ENCODE peak calls at places on chromosomes 13 and 19, in seven cellular contexts. One of them, this sample, is unnamed. For H3K36me3, the result is how much of the 10 kb centered on the place peaks cover.

GRCh38 chr13:58919551-58919950 is 1244.2 kb downstream of the DIAPH3 start:
- DNase-seq in transverse colon: no peak
- DNase-seq in tibial nerve: no peak
- DNase-seq in Peyer's patch: no peak
- DNase-seq in heart left ventricle: no peak
- DNase-seq in esophagus squamous epithelium: no peak
- DNase-seq in breast epithelium: no peak
- DNase-seq in this sample: no peak

GRCh38 chr19:23758187-23759074 is at the start of gene ZNF681:
- DNase-seq in transverse colon: peak
- DNase-seq in tibial nerve: peak
- DNase-seq in Peyer's patch: peak
- DNase-seq in heart left ventricle: peak
- DNase-seq in esophagus squamous epithelium: peak
- DNase-seq in breast epithelium: peak
- DNase-seq in this sample: peak

GRCh38 chr19:52898101-52898500 is 666 bp upstream of the ZNF320 start:
- DNase-seq in transverse colon: no peak
- DNase-seq in tibial nerve: no peak
- DNase-seq in Peyer's patch: no peak
- DNase-seq in heart left ventricle: peak
- DNase-seq in esophagus squamous epithelium: no peak
- DNase-seq in breast epithelium: no peak
- DNase-seq in this sample: no peak

GRCh38 chr13:57624565-57625435 is 6.7 kb upstream of the PCDH17 start:
- DNase-seq in transverse colon: peak
- DNase-seq in tibial nerve: no peak
- DNase-seq in Peyer's patch: no peak
- DNase-seq in heart left ventricle: peak
- DNase-seq in esophagus squamous epithelium: no peak
- DNase-seq in breast epithelium: no peak
- DNase-seq in this sample: no peak

GRCh38 chr19:22263121-22263520 is 23.1 kb upstream of the ZNF729 start:
- DNase-seq in transverse colon: no peak
- DNase-seq in tibial nerve: no peak
- DNase-seq in Peyer's patch: no peak
- DNase-seq in heart left ventricle: no peak
- DNase-seq in esophagus squamous epithelium: no peak
- DNase-seq in breast epithelium: no peak
- DNase-seq in this sample: no peak

GRCh38 chr19:31118926-31119325 is 230.3 kb downstream of the TSHZ3 start:
- DNase-seq in transverse colon: no peak
- DNase-seq in tibial nerve: no peak
- DNase-seq in Peyer's patch: no peak
- DNase-seq in heart left ventricle: no peak
- DNase-seq in esophagus squamous epithelium: no peak
- DNase-seq in breast epithelium: no peak
- DNase-seq in this sample: no peak

GRCh38 chr13:114142640-114143490 is 10.4 kb upstream of the RASA3 start:
- DNase-seq in transverse colon: peak
- DNase-seq in tibial nerve: no peak
- DNase-seq in Peyer's patch: peak
- DNase-seq in heart left ventricle: peak
- DNase-seq in esophagus squamous epithelium: no peak
- DNase-seq in breast epithelium: no peak
- DNase-seq in this sample: peak

GRCh38 chr13:72104656-72105180 is 237.7 kb upstream of the DACH1 start:
- DNase-seq in transverse colon: no peak
- DNase-seq in tibial nerve: no peak
- DNase-seq in Peyer's patch: no peak
- DNase-seq in heart left ventricle: no peak
- DNase-seq in esophagus squamous epithelium: no peak
- DNase-seq in breast epithelium: no peak
- DNase-seq in this sample: no peak

GRCh38 chr13:52597676-52598075 is 44.6 kb upstream of the HNRNPA1L2 start:
- DNase-seq in transverse colon: no peak
- DNase-seq in tibial nerve: no peak
- DNase-seq in Peyer's patch: no peak
- DNase-seq in heart left ventricle: no peak
- DNase-seq in esophagus squamous epithelium: no peak
- DNase-seq in breast epithelium: no peak
- DNase-seq in this sample: no peak

GRCh38 chr19:12159773-12160414 is 3.0 kb upstream of the ZNF136 start:
- DNase-seq in transverse colon: no peak
- DNase-seq in tibial nerve: no peak
- DNase-seq in Peyer's patch: no peak
- DNase-seq in heart left ventricle: no peak
- DNase-seq in esophagus squamous epithelium: no peak
- DNase-seq in breast epithelium: no peak
- DNase-seq in this sample: no peak

GRCh38 chr19:50739841-50740426 is 16.8 kb downstream of the CLEC11A start:
- DNase-seq in transverse colon: no peak
- DNase-seq in tibial nerve: no peak
- DNase-seq in Peyer's patch: no peak
- DNase-seq in heart left ventricle: no peak
- DNase-seq in esophagus squamous epithelium: no peak
- DNase-seq in breast epithelium: no peak
- DNase-seq in this sample: no peak

GRCh38 chr19:4581381-4582111 is 22.1 kb upstream of the SEMA6B start:
- DNase-seq in transverse colon: no peak
- DNase-seq in tibial nerve: no peak
- DNase-seq in Peyer's patch: no peak
- DNase-seq in heart left ventricle: peak
- DNase-seq in esophagus squamous epithelium: no peak
- DNase-seq in breast epithelium: no peak
- DNase-seq in this sample: no peak

GRCh38 chr13:31947105-31947504 is 84.5 kb upstream of the FRY start:
- DNase-seq in transverse colon: no peak
- DNase-seq in tibial nerve: no peak
- DNase-seq in Peyer's patch: no peak
- DNase-seq in heart left ventricle: no peak
- DNase-seq in esophagus squamous epithelium: no peak
- DNase-seq in breast epithelium: no peak
- DNase-seq in this sample: no peak

GRCh38 chr19:798415-799075 is 1.3 kb downstream of the PTBP1 start:
- DNase-seq in transverse colon: peak
- DNase-seq in tibial nerve: no peak
- DNase-seq in Peyer's patch: peak
- DNase-seq in heart left ventricle: peak
- DNase-seq in esophagus squamous epithelium: no peak
- DNase-seq in breast epithelium: no peak
- DNase-seq in this sample: no peak

GRCh38 chr19:794989-795658 is 2.1 kb upstream of the PTBP1 start:
- DNase-seq in transverse colon: no peak
- DNase-seq in tibial nerve: no peak
- DNase-seq in Peyer's patch: no peak
- DNase-seq in heart left ventricle: peak
- DNase-seq in esophagus squamous epithelium: no peak
- DNase-seq in breast epithelium: no peak
- DNase-seq in this sample: no peak

GRCh38 chr19:797528-798414 is 519 bp downstream of the PTBP1 start:
- DNase-seq in transverse colon: peak
- DNase-seq in tibial nerve: peak
- DNase-seq in Peyer's patch: peak
- DNase-seq in heart left ventricle: peak
- DNase-seq in esophagus squamous epithelium: peak
- DNase-seq in breast epithelium: peak
- DNase-seq in this sample: peak

GRCh38 chr19:795691-796581 is 1.3 kb upstream of the PTBP1 start:
- DNase-seq in transverse colon: no peak
- DNase-seq in tibial nerve: no peak
- DNase-seq in Peyer's patch: no peak
- DNase-seq in heart left ventricle: peak
- DNase-seq in esophagus squamous epithelium: no peak
- DNase-seq in breast epithelium: no peak
- DNase-seq in this sample: no peak

DNA sequence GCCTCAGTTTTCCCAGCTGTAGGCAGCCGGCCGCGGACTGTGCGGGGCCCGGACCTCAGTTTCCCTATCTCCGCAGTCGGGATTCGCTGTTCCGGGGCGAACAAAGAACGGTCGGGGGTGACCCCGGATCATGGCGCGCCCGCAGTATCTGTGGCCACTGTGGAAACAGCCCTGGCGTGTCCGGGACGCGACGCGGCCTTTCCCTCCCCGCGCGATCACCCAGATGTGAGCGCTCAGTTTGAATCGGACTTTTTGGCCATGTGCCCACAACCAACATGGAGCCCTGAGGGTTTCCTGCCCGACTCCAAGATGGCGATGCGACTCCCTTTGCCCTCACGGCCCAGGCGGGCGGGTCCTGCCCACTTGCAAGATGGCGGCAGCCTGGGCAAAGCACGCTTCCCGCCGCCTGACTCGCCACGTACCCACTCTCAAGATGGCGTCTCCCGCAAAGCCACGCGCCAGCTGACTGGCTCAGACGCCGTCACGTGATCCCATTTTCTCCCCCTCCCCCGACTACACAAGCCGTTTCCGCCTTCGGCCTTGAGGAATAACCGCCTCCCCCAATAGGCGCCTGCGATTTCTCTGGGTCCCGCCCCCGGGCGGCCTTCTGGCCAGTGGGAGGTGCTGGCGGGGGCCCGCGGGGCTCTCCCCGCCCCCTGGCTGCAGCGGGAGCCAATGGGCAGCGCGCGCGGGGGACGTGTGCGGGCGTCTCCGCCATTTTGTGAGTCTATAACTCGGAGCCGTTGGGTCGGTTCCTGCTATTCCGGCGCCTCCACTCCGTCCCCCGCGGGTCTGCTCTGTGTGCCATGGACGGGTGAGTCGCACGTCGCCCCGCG is at the start of gene PTBP1:
- DNase-seq in transverse colon: peak
- DNase-seq in tibial nerve: peak
- DNase-seq in Peyer's patch: peak
- DNase-seq in heart left ventricle: peak
- DNase-seq in esophagus squamous epithelium: peak
- DNase-seq in breast epithelium: peak
- DNase-seq in this sample: peak
- TF ChIP-seq CTCF in transverse colon: no peak
- TF ChIP-seq CTCF in tibial nerve: no peak
- TF ChIP-seq CTCF in Peyer's patch: no peak
- TF ChIP-seq CTCF in heart left ventricle: no peak
- TF ChIP-seq CTCF in esophagus squamous epithelium: no peak
- TF ChIP-seq CTCF in breast epithelium: no peak
- TF ChIP-seq CTCF in this sample: peak

DNA sequence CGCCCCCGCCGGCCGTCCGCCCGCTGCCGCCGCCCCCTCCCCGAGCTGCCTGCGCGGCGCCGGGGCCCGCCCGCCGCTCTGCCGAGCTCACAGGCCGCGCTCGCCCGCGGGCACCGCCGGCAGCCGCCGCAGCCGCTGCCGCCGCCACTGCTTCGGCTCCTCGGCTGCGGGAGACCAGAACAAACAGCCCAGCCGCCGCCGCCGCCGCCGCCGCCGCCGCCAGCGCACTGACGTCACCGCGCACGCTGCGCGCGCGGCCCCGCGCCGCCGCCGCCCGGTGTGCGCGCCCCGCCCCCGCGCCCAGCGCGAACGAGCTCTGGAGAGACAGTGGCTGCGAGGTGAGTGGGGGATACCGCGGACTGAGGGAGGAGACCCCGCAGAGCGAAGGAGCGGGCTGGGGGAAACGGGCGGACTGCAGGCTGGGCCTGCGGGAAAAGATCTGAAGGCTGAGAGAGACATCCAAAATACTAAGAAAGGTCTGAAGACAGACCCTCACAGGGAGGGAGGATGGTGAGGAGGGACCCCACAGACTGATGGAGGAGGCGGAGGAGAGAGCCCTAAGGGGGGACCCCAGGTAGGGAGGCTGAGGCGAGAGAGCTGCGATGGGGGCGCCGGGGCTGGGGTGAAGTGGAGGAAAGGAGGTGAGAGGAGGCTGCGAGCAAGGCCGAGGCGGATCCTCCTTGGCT is at the start of gene BRD4:
- DNase-seq in transverse colon: peak
- DNase-seq in tibial nerve: peak
- DNase-seq in Peyer's patch: peak
- DNase-seq in heart left ventricle: peak
- DNase-seq in esophagus squamous epithelium: no peak
- DNase-seq in breast epithelium: peak
- DNase-seq in this sample: peak
- TF ChIP-seq POLR2A in transverse colon: no peak
- TF ChIP-seq POLR2A in tibial nerve: peak
- TF ChIP-seq POLR2A in Peyer's patch: no peak
- TF ChIP-seq POLR2A in heart left ventricle: no peak
- TF ChIP-seq POLR2A in esophagus squamous epithelium: peak
- TF ChIP-seq POLR2A in breast epithelium: no peak
- TF ChIP-seq POLR2A in this sample: no peak

GRCh38 chr13:102643656-102644055 is 46.9 kb downstream of the TPP2 start:
- DNase-seq in transverse colon: no peak
- DNase-seq in tibial nerve: no peak
- DNase-seq in Peyer's patch: no peak
- DNase-seq in heart left ventricle: no peak
- DNase-seq in esophagus squamous epithelium: no peak
- DNase-seq in breast epithelium: no peak
- DNase-seq in this sample: no peak

GRCh38 chr13:102642029-102642428 is 45.2 kb downstream of the TPP2 start:
- DNase-seq in transverse colon: no peak
- DNase-seq in tibial nerve: no peak
- DNase-seq in Peyer's patch: no peak
- DNase-seq in heart left ventricle: no peak
- DNase-seq in esophagus squamous epithelium: no peak
- DNase-seq in breast epithelium: no peak
- DNase-seq in this sample: no peak

GRCh38 chr13:102642475-102642874 is 45.7 kb downstream of the TPP2 start:
- DNase-seq in transverse colon: peak
- DNase-seq in tibial nerve: no peak
- DNase-seq in Peyer's patch: no peak
- DNase-seq in heart left ventricle: peak
- DNase-seq in esophagus squamous epithelium: no peak
- DNase-seq in breast epithelium: peak
- DNase-seq in this sample: peak

GRCh38 chr13:102638741-102639140 is 42.0 kb downstream of the TPP2 start:
- DNase-seq in transverse colon: no peak
- DNase-seq in tibial nerve: no peak
- DNase-seq in Peyer's patch: no peak
- DNase-seq in heart left ventricle: no peak
- DNase-seq in esophagus squamous epithelium: no peak
- DNase-seq in breast epithelium: no peak
- DNase-seq in this sample: no peak
- H3K36me3 ChIP-seq in transverse colon: under half
- H3K36me3 ChIP-seq in tibial nerve: half or more
- H3K36me3 ChIP-seq in Peyer's patch: half or more
- H3K36me3 ChIP-seq in heart left ventricle: half or more
- H3K36me3 ChIP-seq in esophagus squamous epithelium: under half
- H3K36me3 ChIP-seq in breast epithelium: under half
- H3K36me3 ChIP-seq in this sample: half or more

DNA sequence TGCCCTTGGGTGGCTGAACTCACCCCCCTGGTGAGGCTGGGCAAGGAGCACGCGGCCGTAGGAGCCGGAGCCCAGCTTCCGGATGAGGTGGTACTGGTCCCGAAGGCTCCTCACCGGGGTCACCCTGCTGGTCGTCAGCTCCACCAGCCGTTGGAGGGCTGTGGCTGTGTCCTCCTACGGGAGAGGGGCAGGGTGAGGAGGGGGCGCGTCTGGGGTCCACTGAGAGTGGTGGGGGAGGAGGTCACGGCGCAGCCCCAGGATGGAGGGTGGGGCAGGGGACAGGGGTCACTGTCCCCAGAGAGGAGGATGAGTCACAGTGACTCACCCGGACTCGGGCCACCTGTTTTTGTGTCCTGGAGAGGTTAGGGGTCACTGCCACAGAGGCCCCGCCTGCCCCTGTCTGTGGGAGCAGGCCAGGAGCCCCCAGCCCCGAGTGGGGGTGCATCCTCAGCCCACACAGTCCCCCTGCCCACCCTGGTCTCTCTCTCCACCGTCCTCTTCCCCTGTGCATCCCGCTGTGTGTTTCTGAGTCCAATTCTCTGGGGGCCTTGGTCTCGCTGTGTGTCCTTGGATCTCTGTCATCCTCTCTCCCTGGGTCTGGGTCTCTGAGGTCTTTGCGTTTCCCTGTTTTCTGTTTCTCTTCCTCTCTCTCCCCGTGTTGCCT is 435 bp downstream of the SBK3 start:
- DNase-seq in transverse colon: no peak
- DNase-seq in tibial nerve: no peak
- DNase-seq in Peyer's patch: no peak
- DNase-seq in heart left ventricle: no peak
- DNase-seq in esophagus squamous epithelium: no peak
- DNase-seq in breast epithelium: no peak
- DNase-seq in this sample: no peak
- TF ChIP-seq CTCF in transverse colon: no peak
- TF ChIP-seq CTCF in tibial nerve: no peak
- TF ChIP-seq CTCF in Peyer's patch: no peak
- TF ChIP-seq CTCF in heart left ventricle: no peak
- TF ChIP-seq CTCF in esophagus squamous epithelium: no peak
- TF ChIP-seq CTCF in breast epithelium: no peak
- TF ChIP-seq CTCF in this sample: no peak